ENCODE peak calls at places on chromosomes 13 and 19, in eight cellular contexts. B, G, C, P, A, Y, Q and J are unnamed samples.

GRCh38 chr19:335072-335471 is 9.5 kb downstream of the MIER2 start:
- DNase-seq in B (no peak), G (no peak), C (no peak), P (no peak), A (no peak), Y (no peak), Q (no peak), J (no peak)

GRCh38 chr19:1651548-1652394 is 644 bp downstream of the TCF3 start:
- DNase-seq in B (peak), G (peak), C (peak), P (peak), A (peak), Y (no peak), Q (peak), J (peak)

GRCh38 chr13:105774739-105775460 is 760.6 kb downstream of the EFNB2 start:
- DNase-seq in B (no peak), G (no peak), C (no peak), P (no peak), A (no peak), Y (no peak), Q (no peak), J (no peak)

GRCh38 chr13:49641810-49642291 is 13.5 kb downstream of the ARL11 start:
- DNase-seq in B (no peak), G (no peak), C (no peak), P (no peak), A (peak), Y (peak), Q (no peak), J (no peak)

GRCh38 chr13:67101730-67102467 is 128.2 kb downstream of the PCDH9 start:
- DNase-seq in B (no peak), G (no peak), C (no peak), P (no peak), A (no peak), Y (no peak), Q (no peak), J (no peak)

GRCh38 chr13:50026788-50027473 is 11.7 kb downstream of the KCNRG start:
- DNase-seq in B (no peak), G (no peak), C (no peak), P (no peak), A (no peak), Y (no peak), Q (no peak), J (peak)

GRCh38 chr19:31548941-31549340 is 199.7 kb upstream of the TSHZ3 start:
- DNase-seq in B (no peak), G (no peak), C (no peak), P (no peak), A (peak), Y (no peak), Q (no peak), J (no peak)

GRCh38 chr19:46717716-46718143 is 816 bp upstream of the PRKD2 start:
- DNase-seq in B (no peak), G (no peak), C (no peak), P (no peak), A (no peak), Y (no peak), Q (no peak), J (peak)

GRCh38 chr19:33247441-33247819 is 21.8 kb upstream of the SLC7A10 start:
- DNase-seq in B (no peak), G (no peak), C (no peak), P (no peak), A (no peak), Y (no peak), Q (no peak), J (no peak)

GRCh38 chr13:110277357-110277950 is 29.5 kb downstream of the COL4A1 start:
- DNase-seq in B (no peak), G (no peak), C (no peak), P (no peak), A (no peak), Y (no peak), Q (no peak), J (no peak)